ENCODE peak calls at places on chromosome 15, in four cellular contexts. V is AG04450; Z is activated T-cell treated with anti-CD3 and anti-CD28 coated beads, Interleukin-2, amount 50 U/mL, for 1 hour; K is RPMI8226. G is an unnamed sample.

GRCh38 chr15:26771917-26772587 is 814 bp downstream of the GABRB3 start:
- DNase-seq in V (no peak), Z (no peak), K (no peak), G (no peak)

GRCh38 chr15:92909131-92909781 is 9.1 kb downstream of the CHD2 start:
- DNase-seq in V (no peak), Z (no peak), K (no peak), G (no peak)

GRCh38 chr15:39534996-39535395 is 45.9 kb upstream of the THBS1 start:
- DNase-seq in V (no peak), Z (no peak), K (no peak), G (no peak)

GRCh38 chr15:99703603-99704443 is 29.4 kb downstream of the LYSMD4 start:
- DNase-seq in V (peak; percentile 77), Z (no peak), K (peak; percentile 53), G (no peak)

GRCh38 chr15:77575203-77575934 is 57.3 kb downstream of the LINGO1 start:
- DNase-seq in V (no peak), Z (no peak), K (no peak), G (no peak)

GRCh38 chr15:58985443-58985842 is 2.0 kb upstream of the RNF111 start:
- DNase-seq in V (no peak), Z (no peak), K (no peak), G (no peak)

GRCh38 chr15:41911691-41912345 is 18.0 kb upstream of the SPTBN5 start:
- DNase-seq in V (no peak), Z (no peak), K (no peak), G (no peak)

GRCh38 chr15:91412529-91412928 is 312.5 kb downstream of the SV2B start:
- DNase-seq in V (no peak), Z (no peak), K (no peak), G (no peak)

GRCh38 chr15:42149493-42150245 is 6.8 kb downstream of the PLA2G4F start:
- DNase-seq in V (no peak), Z (peak; percentile 12), K (no peak), G (peak; percentile 38)

GRCh38 chr15:68774120-68774519 is 46.6 kb downstream of the ANP32A start:
- DNase-seq in V (no peak), Z (no peak), K (no peak), G (no peak)

GRCh38 chr15:49570672-49571071 is 49.9 kb downstream of the FAM227B start:
- DNase-seq in V (no peak), Z (no peak), K (no peak), G (no peak)

GRCh38 chr15:35014265-35014664 is 26.2 kb upstream of the ZNF770 start:
- DNase-seq in V (no peak), Z (no peak), K (no peak), G (no peak)

GRCh38 chr15:74866090-74866489 is 7.1 kb downstream of the SCAMP2 start:
- DNase-seq in V (peak; percentile 48), Z (no peak), K (no peak), G (no peak)

GRCh38 chr15:83030021-83030420 is 18.6 kb upstream of the C15orf40 start:
- DNase-seq in V (no peak), Z (no peak), K (no peak), G (no peak)

GRCh38 chr15:75178171-75178937 is 23.3 kb upstream of the C15orf39 start:
- DNase-seq in V (no peak), Z (no peak), K (peak; percentile 83), G (no peak)

GRCh38 chr15:75076277-75076676 is 52.9 kb downstream of the PPCDC start:
- DNase-seq in V (no peak), Z (no peak), K (peak; percentile 11), G (no peak)

GRCh38 chr15:69758810-69759410 is 306.3 kb downstream of the RPLP1 start:
- DNase-seq in V (no peak), Z (peak; percentile 74), K (peak; percentile 71), G (peak; percentile 93)